ENCODE peak calls at places on chromosomes 3 and 15, in six cellular contexts. O is IMR-90, H is neuronal stem cell, P is H1, U is H9, M is mesenchymal stem cell. C is an unnamed sample.

GRCh38 chr15:78051622-78052405 is 25.7 kb downstream of the TBC1D2B start:
- DNase-seq in O (peak), H (no peak), P (no peak), U (no peak), M (no peak), C (peak)

GRCh38 chr3:29591579-29591978 is 310.7 kb downstream of the RBMS3 start:
- DNase-seq in O (no peak), H (no peak), P (no peak), U (no peak), M (peak), C (no peak)

GRCh38 chr15:34125945-34126344 is 24.1 kb downstream of the PGBD4 start:
- DNase-seq in O (no peak), H (no peak), P (no peak), U (no peak), M (peak), C (peak)

GRCh38 chr3:155391583-155391982 is 98.1 kb upstream of the STRIT1 start:
- DNase-seq in O (peak), H (peak), P (no peak), U (no peak), M (peak), C (peak)

GRCh38 chr3:197906023-197906849 is 43.8 kb upstream of the RPL35A start:
- DNase-seq in O (peak), H (peak), P (peak), U (peak), M (peak), C (peak)

GRCh38 chr3:152323834-152324233 is 55.1 kb downstream of the MBNL1 start:
- DNase-seq in O (no peak), H (no peak), P (no peak), U (no peak), M (no peak), C (no peak)

GRCh38 chr3:17238029-17238428 is 353.3 kb downstream of the PLCL2 start:
- DNase-seq in O (peak), H (no peak), P (no peak), U (no peak), M (no peak), C (peak)

GRCh38 chr15:38624248-38625214 is 59.9 kb upstream of the RASGRP1 start:
- DNase-seq in O (no peak), H (no peak), P (no peak), U (no peak), M (no peak), C (no peak)

DNA sequence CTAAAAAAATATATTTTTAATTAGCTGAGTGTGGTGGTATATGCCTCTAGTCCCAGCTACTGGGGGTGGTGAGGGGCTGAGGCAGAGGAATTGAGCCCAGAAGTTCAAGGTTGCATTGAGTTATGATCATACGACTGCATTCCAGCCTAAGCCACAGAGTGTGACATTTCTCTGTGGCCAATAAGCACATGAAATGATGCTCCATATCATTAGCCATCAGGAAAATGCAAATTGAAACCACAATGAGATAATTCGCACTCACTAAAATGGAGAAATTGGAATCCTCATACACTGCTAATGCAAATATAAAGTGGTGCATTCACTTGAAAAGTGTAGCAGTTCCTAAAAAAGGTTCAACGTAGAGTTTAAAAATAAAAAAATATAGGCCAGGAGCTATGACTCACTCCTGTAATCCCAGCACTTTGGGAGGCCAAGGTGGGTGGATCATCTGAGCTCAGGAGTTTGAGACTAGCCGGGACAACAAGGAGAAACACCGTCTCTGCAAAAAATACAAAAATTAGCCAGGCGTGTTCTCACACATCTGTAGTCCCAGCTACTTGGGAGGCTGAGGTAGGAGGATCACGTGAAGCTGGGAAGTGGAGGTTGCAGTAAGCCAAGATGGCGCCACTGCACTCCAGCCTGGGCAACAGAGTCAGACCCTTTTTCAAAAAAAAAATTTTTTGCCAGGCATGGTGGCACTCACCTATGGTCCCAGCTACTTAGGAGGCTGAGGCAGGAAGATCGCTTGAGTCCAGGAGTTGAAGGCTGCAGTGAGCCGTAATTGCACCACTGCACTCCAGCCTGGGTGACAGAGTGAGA is 35.2 kb downstream of the IFT122 start:
- DNase-seq in O (peak), H (no peak), P (no peak), U (no peak), M (no peak), C (no peak)
- H4K91ac ChIP-seq in O (no peak), H (no peak), P (no peak), U (no peak), M (no peak), C (no peak)

DNA sequence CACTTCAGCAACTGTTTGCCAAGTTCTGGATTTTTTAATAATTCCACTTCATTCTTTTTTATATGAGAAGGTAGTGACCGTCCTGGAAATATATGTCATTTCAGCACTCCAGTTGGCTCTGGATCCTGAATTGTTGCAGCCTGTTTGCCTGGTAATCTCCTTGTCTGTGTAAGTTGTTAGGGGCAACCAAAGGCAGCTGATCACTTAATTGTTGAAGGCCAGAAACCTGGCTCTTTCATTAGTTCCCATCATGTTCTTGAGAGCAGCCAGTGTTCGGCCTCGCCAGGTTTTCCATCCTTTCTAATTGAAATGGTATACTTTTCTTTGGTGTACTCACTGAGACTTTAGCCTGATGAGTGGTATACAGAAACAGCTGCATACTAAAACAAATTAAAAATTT is 168.6 kb downstream of the SOX2 start:
- DNase-seq in O (no peak), H (peak), P (no peak), U (no peak), M (no peak), C (no peak)
- H4K91ac ChIP-seq in O (no peak), H (no peak), P (no peak), U (no peak), M (no peak), C (no peak)

DNA sequence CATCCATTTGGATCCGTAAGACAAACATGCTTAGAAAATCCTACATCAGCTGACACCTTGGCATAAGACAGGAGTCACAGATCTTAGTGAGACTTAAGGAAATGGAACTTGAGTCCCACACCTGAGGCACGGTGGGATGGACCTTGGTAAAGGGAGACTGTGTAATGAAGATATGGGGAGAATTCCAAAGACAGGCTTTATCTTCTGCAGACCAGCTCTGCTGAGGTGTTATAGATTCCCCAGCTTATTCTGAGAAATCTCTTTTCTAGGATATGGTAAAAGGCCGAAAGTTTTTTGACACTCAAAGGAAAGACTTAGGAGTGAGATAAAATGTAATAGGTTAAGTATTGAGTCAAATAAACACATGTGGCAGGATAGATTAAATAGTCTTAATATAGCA is 8.3 kb upstream of the MTMR10 start:
- DNase-seq in O (no peak), H (no peak), P (no peak), U (no peak), M (no peak), C (no peak)
- H4K91ac ChIP-seq in O (no peak), H (no peak), P (no peak), U (no peak), M (no peak), C (no peak)

DNA sequence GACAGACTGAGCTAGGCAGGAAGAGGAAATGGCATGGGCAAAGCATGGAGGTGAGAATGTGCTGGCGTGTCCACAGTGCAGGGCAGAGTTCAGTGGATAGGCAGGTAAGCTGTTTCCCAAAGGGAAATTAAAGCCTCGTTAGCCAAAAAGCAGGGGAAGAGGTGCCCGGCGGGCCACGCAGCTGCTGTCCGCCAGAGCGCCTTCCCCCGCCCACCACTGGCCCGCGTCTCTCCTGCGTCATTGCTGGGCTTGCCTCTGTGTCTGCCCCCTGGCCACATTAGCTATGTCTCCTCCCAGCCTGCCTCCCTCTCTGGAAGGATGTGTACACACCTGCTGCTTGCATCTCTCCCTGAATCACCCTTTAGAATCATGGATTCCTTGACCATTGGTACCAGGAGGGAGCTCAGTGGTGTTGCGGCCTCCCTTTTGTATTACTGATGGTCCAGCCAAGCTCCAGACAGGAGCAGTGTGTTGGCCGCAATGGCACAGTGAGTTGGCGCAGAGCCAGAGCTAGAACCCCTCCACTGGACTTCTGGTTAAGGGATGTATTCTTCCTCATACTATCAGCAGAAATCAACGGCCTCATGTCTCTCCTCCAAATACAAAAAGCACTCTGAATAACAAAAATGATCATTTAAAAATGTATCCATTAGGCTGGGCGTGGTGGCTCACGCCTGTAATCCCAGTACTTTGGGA is 26.6 kb downstream of the SLC28A1 start:
- DNase-seq in O (no peak), H (no peak), P (no peak), U (no peak), M (no peak), C (peak)
- H4K91ac ChIP-seq in O (peak), H (no peak), P (no peak), U (no peak), M (no peak), C (peak)

GRCh38 chr3:123819949-123820348 is 64.2 kb downstream of the MYLK start:
- DNase-seq in O (no peak), H (no peak), P (no peak), U (no peak), M (no peak), C (no peak)
- H4K91ac ChIP-seq in O (peak), H (no peak), P (no peak), U (no peak), M (no peak), C (no peak)

GRCh38 chr3:58496206-58496605 is 4.3 kb downstream of the KCTD6 start:
- DNase-seq in O (no peak), H (no peak), P (no peak), U (no peak), M (no peak), C (no peak)
- H4K91ac ChIP-seq in O (no peak), H (no peak), P (no peak), U (no peak), M (no peak), C (no peak)

GRCh38 chr3:112734171-112734570 is 93.2 kb upstream of the CCDC80 start:
- DNase-seq in O (peak), H (no peak), P (no peak), U (no peak), M (no peak), C (no peak)
- H4K91ac ChIP-seq in O (peak), H (no peak), P (no peak), U (no peak), M (no peak), C (peak)

DNA sequence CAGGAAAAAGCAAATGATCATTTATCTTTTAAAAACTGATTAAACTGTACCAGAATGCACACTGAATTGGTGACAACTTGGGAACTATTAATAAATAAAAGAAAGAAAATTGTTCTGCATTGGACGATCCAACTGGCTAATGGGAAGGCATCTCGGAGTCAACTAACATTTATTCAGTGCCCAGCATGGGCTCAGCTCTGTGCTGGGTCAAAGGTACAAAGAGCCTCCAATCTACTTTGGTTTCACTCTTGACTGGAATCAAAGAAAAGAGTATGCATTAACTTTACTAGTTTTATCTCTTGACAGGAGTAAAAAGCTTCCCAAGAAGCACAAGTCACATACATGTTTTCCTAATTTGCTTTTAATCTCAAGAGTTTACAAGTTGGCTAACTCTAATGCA is 280.0 kb downstream of the IGSF11 start:
- DNase-seq in O (no peak), H (no peak), P (no peak), U (no peak), M (no peak), C (no peak)
- H4K91ac ChIP-seq in O (no peak), H (no peak), P (no peak), U (no peak), M (no peak), C (no peak)